ENCODE peak calls at places on chromosomes 7 and 10, in nine cellular contexts. R is iris pigment epithelial cell; P is ACHN; J is naive B cell; G is activated effector memory CD4-positive, alpha-beta T cell treated with Interleukin-2 at 50 U/mL for 16 hours; B is HuH-7.5; E is EH; V is C1 segment of cervical spinal cord; I is left cardiac atrium. C is an unnamed sample.

GRCh38 chr7:139771001-139771956 is 6.5 kb downstream of the HIPK2 start:
- DNase-seq in R (peak), P (peak), J (no peak), G (no peak), B (no peak), E (peak), V (no peak), I (no peak), C (no peak)

GRCh38 chr7:107661081-107661864 is 645 bp downstream of the SLC26A4 start:
- DNase-seq in R (peak), P (peak), J (peak), G (peak), B (peak), E (peak), V (no peak), I (peak), C (no peak)

GRCh38 chr10:68900427-68901105 is 549 bp upstream of the DDX50 start:
- DNase-seq in R (peak), P (no peak), J (no peak), G (no peak), B (peak), E (peak), V (no peak), I (peak), C (no peak)

GRCh38 chr7:158733762-158734494 is 29.3 kb upstream of the NCAPG2 start:
- DNase-seq in R (no peak), P (no peak), J (no peak), G (no peak), B (peak), E (no peak), V (no peak), I (no peak), C (no peak)

GRCh38 chr10:14062528-14063260 is 268.0 kb downstream of the FRMD4A start:
- DNase-seq in R (peak), P (peak), J (no peak), G (no peak), B (no peak), E (peak), V (no peak), I (no peak), C (no peak)

GRCh38 chr7:32453286-32454011 is 36.7 kb downstream of the LSM5 start:
- DNase-seq in R (no peak), P (no peak), J (no peak), G (no peak), B (no peak), E (no peak), V (no peak), I (no peak), C (no peak)

GRCh38 chr10:100183482-100183881 is 2.3 kb downstream of the ERLIN1 start:
- DNase-seq in R (peak), P (no peak), J (no peak), G (no peak), B (peak), E (no peak), V (no peak), I (no peak), C (peak)

GRCh38 chr10:3925184-3925583 is 140.2 kb upstream of the KLF6 start:
- DNase-seq in R (no peak), P (no peak), J (no peak), G (no peak), B (no peak), E (no peak), V (no peak), I (no peak), C (no peak)

GRCh38 chr7:32163141-32163806 is 93.1 kb upstream of the PDE1C start:
- DNase-seq in R (peak), P (peak), J (no peak), G (no peak), B (no peak), E (peak), V (no peak), I (peak), C (no peak)

GRCh38 chr7:70380315-70381027 is 751.5 kb upstream of the GALNT17 start:
- DNase-seq in R (no peak), P (no peak), J (no peak), G (no peak), B (no peak), E (no peak), V (no peak), I (peak), C (no peak)

GRCh38 chr10:133452453-133452852 is 1.3 kb upstream of the SCART1 start:
- DNase-seq in R (no peak), P (no peak), J (no peak), G (no peak), B (no peak), E (no peak), V (no peak), I (no peak), C (no peak)

GRCh38 chr7:104627516-104627915 is 299.1 kb downstream of the LHFPL3 start:
- DNase-seq in R (peak), P (peak), J (no peak), G (no peak), B (peak), E (peak), V (no peak), I (no peak), C (peak)

GRCh38 chr10:123472606-123473005 is 193.5 kb upstream of the GPR26 start:
- DNase-seq in R (no peak), P (no peak), J (no peak), G (no peak), B (no peak), E (no peak), V (no peak), I (no peak), C (no peak)

GRCh38 chr10:124535731-124536495 is 74.3 kb downstream of the LHPP start:
- DNase-seq in R (no peak), P (no peak), J (no peak), G (no peak), B (no peak), E (no peak), V (no peak), I (no peak), C (peak)

GRCh38 chr10:102757323-102757722 is 13.6 kb downstream of the WBP1L start:
- DNase-seq in R (no peak), P (no peak), J (no peak), G (no peak), B (no peak), E (no peak), V (no peak), I (no peak), C (no peak)

GRCh38 chr10:77873558-77874380 is 52.8 kb downstream of the DLG5 start:
- DNase-seq in R (peak), P (peak), J (peak), G (peak), B (no peak), E (peak), V (peak), I (peak), C (no peak)

GRCh38 chr10:26367771-26368170 is 70.4 kb upstream of the APBB1IP start:
- DNase-seq in R (peak), P (peak), J (peak), G (no peak), B (peak), E (peak), V (no peak), I (no peak), C (peak)

GRCh38 chr10:49781247-49781646 is 19.1 kb upstream of the OGDHL start:
- DNase-seq in R (peak), P (no peak), J (no peak), G (no peak), B (no peak), E (peak), V (no peak), I (no peak), C (no peak)

GRCh38 chr7:110119883-110120581 is 970.9 kb upstream of the LRRN3 start:
- DNase-seq in R (peak), P (no peak), J (no peak), G (no peak), B (no peak), E (peak), V (no peak), I (no peak), C (peak)